ENCODE peak calls at places on chromosomes 12 and 14, in six cellular contexts. One of them, this sample, is unnamed. For H3K36me3, the result is how much of the 10 kb centered on the place peaks cover.

GRCh38 chr12:38324896-38325295 is 8.3 kb downstream of the ALG10B start:
- DNase-seq in stomach: no peak
- DNase-seq in Peyer's patch: no peak
- DNase-seq in K562: no peak
- DNase-seq in IMR-90: no peak
- DNase-seq in upper lobe of left lung: no peak
- DNase-seq in this sample: no peak

GRCh38 chr12:14171111-14171510 is 189.7 kb upstream of the GRIN2B start:
- DNase-seq in K562: no peak
- DNase-seq in IMR-90: no peak
- DNase-seq in stomach: no peak
- DNase-seq in upper lobe of left lung: no peak
- DNase-seq in Peyer's patch: no peak
- DNase-seq in this sample: no peak

GRCh38 chr14:32906672-32907071 is 32.0 kb upstream of the NPAS3 start:
- DNase-seq in Peyer's patch: no peak
- DNase-seq in K562: no peak
- DNase-seq in stomach: no peak
- DNase-seq in upper lobe of left lung: no peak
- DNase-seq in IMR-90: no peak
- DNase-seq in this sample: no peak

GRCh38 chr12:104482748-104483147 is 26.0 kb downstream of the CHST11 start:
- DNase-seq in K562: no peak
- DNase-seq in IMR-90: no peak
- DNase-seq in Peyer's patch: no peak
- DNase-seq in upper lobe of left lung: no peak
- DNase-seq in stomach: no peak
- DNase-seq in this sample: no peak

GRCh38 chr14:34420547-34421150 is 41.4 kb downstream of the SPTSSA start:
- DNase-seq in stomach: no peak
- DNase-seq in IMR-90: no peak
- DNase-seq in upper lobe of left lung: no peak
- DNase-seq in K562: no peak
- DNase-seq in Peyer's patch: no peak
- DNase-seq in this sample: no peak

GRCh38 chr12:124913474-124914391 is 717 bp downstream of the UBC start:
- DNase-seq in Peyer's patch: peak
- DNase-seq in K562: peak
- DNase-seq in IMR-90: peak
- DNase-seq in stomach: peak
- DNase-seq in upper lobe of left lung: peak
- DNase-seq in this sample: peak

GRCh38 chr12:91126516-91126915 is 15.2 kb upstream of the LUM start:
- DNase-seq in IMR-90: no peak
- DNase-seq in Peyer's patch: no peak
- DNase-seq in stomach: no peak
- DNase-seq in K562: no peak
- DNase-seq in upper lobe of left lung: no peak
- DNase-seq in this sample: no peak

GRCh38 chr14:70254476-70254961 is 65.8 kb upstream of the SLC8A3 start:
- DNase-seq in upper lobe of left lung: peak
- DNase-seq in stomach: peak
- DNase-seq in K562: peak
- DNase-seq in Peyer's patch: no peak
- DNase-seq in IMR-90: peak
- DNase-seq in this sample: no peak

GRCh38 chr12:122614839-122615238 is 87.8 kb downstream of the KNTC1 start:
- DNase-seq in IMR-90: peak
- DNase-seq in K562: no peak
- DNase-seq in upper lobe of left lung: no peak
- DNase-seq in Peyer's patch: no peak
- DNase-seq in stomach: no peak
- DNase-seq in this sample: no peak
- H3K36me3 ChIP-seq in IMR-90: under half
- H3K36me3 ChIP-seq in K562: half or more
- H3K36me3 ChIP-seq in upper lobe of left lung: under half
- H3K36me3 ChIP-seq in Peyer's patch: under half
- H3K36me3 ChIP-seq in stomach: half or more
- H3K36me3 ChIP-seq in this sample: half or more

GRCh38 chr14:42633504-42634095 is 1026.9 kb downstream of the LRFN5 start:
- DNase-seq in Peyer's patch: no peak
- DNase-seq in K562: no peak
- DNase-seq in upper lobe of left lung: no peak
- DNase-seq in IMR-90: no peak
- DNase-seq in stomach: no peak
- DNase-seq in this sample: no peak

GRCh38 chr14:42628591-42628990 is 1021.9 kb downstream of the LRFN5 start:
- DNase-seq in IMR-90: no peak
- DNase-seq in stomach: no peak
- DNase-seq in upper lobe of left lung: no peak
- DNase-seq in Peyer's patch: no peak
- DNase-seq in K562: no peak
- DNase-seq in this sample: no peak

GRCh38 chr14:42624980-42625761 is 1018.5 kb downstream of the LRFN5 start:
- DNase-seq in K562: no peak
- DNase-seq in IMR-90: no peak
- DNase-seq in upper lobe of left lung: no peak
- DNase-seq in Peyer's patch: no peak
- DNase-seq in stomach: no peak
- DNase-seq in this sample: no peak

GRCh38 chr14:42629553-42629952 is 1022.9 kb downstream of the LRFN5 start:
- DNase-seq in stomach: no peak
- DNase-seq in upper lobe of left lung: no peak
- DNase-seq in Peyer's patch: no peak
- DNase-seq in IMR-90: no peak
- DNase-seq in K562: no peak
- DNase-seq in this sample: no peak
- H3K27ac ChIP-seq in stomach: no peak
- H3K27ac ChIP-seq in upper lobe of left lung: no peak
- H3K27ac ChIP-seq in Peyer's patch: no peak
- H3K27ac ChIP-seq in IMR-90: no peak
- H3K27ac ChIP-seq in K562: no peak
- H3K27ac ChIP-seq in this sample: no peak

GRCh38 chr12:122081108-122081696 is 2.6 kb downstream of the MLXIP start:
- DNase-seq in stomach: no peak
- DNase-seq in Peyer's patch: no peak
- DNase-seq in upper lobe of left lung: no peak
- DNase-seq in IMR-90: no peak
- DNase-seq in K562: peak
- DNase-seq in this sample: peak

GRCh38 chr12:122079532-122080081 is 1.1 kb downstream of the MLXIP start:
- DNase-seq in upper lobe of left lung: no peak
- DNase-seq in K562: no peak
- DNase-seq in IMR-90: no peak
- DNase-seq in stomach: no peak
- DNase-seq in Peyer's patch: no peak
- DNase-seq in this sample: peak

GRCh38 chr12:122081697-122082221 is 3.2 kb downstream of the MLXIP start:
- DNase-seq in stomach: no peak
- DNase-seq in Peyer's patch: peak
- DNase-seq in K562: peak
- DNase-seq in IMR-90: peak
- DNase-seq in upper lobe of left lung: no peak
- DNase-seq in this sample: no peak

GRCh38 chr12:122079038-122079531 is 529 bp downstream of the MLXIP start:
- DNase-seq in upper lobe of left lung: no peak
- DNase-seq in K562: peak
- DNase-seq in IMR-90: no peak
- DNase-seq in Peyer's patch: no peak
- DNase-seq in stomach: peak
- DNase-seq in this sample: no peak

DNA sequence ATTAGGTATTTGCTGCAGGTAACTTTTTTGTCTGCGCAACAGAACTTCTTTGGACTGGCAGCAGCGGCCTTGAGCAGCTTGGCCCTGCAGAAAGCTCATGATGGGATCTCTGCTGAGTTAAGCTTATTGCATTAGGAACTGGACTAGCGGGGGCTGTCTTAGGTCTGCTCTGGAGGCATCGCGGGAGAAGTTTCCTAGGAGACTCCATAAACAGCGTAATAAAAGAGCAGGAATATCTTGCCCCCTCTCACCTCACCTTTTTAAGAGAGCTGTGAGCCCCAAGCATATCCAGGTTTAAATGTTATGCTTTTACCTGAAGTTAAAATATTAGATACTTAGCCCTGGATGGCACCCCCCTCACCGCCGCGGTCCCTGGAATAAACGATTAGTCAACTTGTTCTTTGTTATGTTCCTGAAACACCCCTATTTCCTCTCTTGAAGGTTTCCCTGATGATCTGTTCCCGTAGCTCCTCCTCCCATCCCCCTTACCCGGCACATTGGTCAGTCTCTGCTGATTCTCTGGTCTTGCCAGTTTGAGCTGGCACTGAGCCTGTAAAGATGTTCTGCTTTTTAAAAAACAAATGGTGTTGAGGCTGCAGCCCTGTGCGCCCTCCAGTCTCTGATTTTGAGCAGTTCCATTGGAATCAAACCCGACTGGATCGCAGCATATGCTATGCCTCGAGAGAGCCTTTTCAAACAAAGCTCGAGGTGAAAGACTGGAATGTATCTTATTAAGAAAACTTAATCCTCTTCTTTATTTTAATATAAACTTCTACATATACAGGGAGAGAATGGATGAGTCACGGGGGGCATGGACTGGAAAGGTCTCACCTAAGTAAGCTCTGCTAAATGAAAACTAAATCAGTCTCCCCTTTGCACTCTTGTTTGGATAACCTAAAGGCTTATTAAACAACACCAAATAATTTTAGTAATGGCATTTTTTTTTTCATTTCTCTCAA is 1.9 kb downstream of the MLXIP start:
- DNase-seq in upper lobe of left lung: no peak
- DNase-seq in IMR-90: peak
- DNase-seq in stomach: peak
- DNase-seq in Peyer's patch: peak
- DNase-seq in K562: peak
- DNase-seq in this sample: no peak
- TF ChIP-seq POLR2A in upper lobe of left lung: peak
- TF ChIP-seq POLR2A in IMR-90: peak
- TF ChIP-seq POLR2A in stomach: no peak
- TF ChIP-seq POLR2A in Peyer's patch: peak
- TF ChIP-seq POLR2A in K562: no peak
- TF ChIP-seq POLR2A in this sample: peak

GRCh38 chr14:86357119-86357518 is 827.2 kb downstream of the FLRT2 start:
- DNase-seq in Peyer's patch: no peak
- DNase-seq in K562: no peak
- DNase-seq in upper lobe of left lung: no peak
- DNase-seq in IMR-90: no peak
- DNase-seq in stomach: no peak
- DNase-seq in this sample: no peak
- H3K36me3 ChIP-seq in Peyer's patch: under half
- H3K36me3 ChIP-seq in K562: under half
- H3K36me3 ChIP-seq in upper lobe of left lung: under half
- H3K36me3 ChIP-seq in IMR-90: under half
- H3K36me3 ChIP-seq in stomach: under half
- H3K36me3 ChIP-seq in this sample: under half

DNA sequence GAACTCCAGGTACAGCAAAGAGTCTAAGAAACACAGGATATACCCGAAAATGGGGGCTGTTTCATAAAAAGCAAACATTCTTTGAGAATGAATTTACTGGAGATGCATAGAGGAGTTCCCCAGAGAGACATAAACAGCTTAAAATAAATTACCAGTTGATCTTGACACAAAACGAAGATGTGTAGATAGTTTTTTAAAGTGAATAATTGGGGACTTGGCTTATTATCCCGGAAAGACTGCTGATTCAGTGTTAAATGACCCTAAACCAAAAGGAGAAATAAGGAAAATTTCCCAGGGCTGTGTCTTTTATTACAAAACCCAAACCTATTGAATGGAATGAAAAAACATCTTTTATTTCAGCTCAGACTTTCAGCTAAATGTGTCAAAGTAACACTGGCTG is 1052.8 kb upstream of the TMEM132C start:
- DNase-seq in IMR-90: no peak
- DNase-seq in Peyer's patch: no peak
- DNase-seq in stomach: no peak
- DNase-seq in K562: no peak
- DNase-seq in upper lobe of left lung: no peak
- DNase-seq in this sample: no peak
- H3K27ac ChIP-seq in IMR-90: no peak
- H3K27ac ChIP-seq in Peyer's patch: no peak
- H3K27ac ChIP-seq in stomach: no peak
- H3K27ac ChIP-seq in K562: no peak
- H3K27ac ChIP-seq in upper lobe of left lung: no peak
- H3K27ac ChIP-seq in this sample: no peak

GRCh38 chr12:120534703-120535655 is 823 bp downstream of the RNF10 start:
- DNase-seq in upper lobe of left lung: no peak
- DNase-seq in IMR-90: peak
- DNase-seq in Peyer's patch: peak
- DNase-seq in K562: peak
- DNase-seq in stomach: peak
- DNase-seq in this sample: peak

GRCh38 chr12:120532701-120533238 is 1.4 kb upstream of the RNF10 start:
- DNase-seq in upper lobe of left lung: no peak
- DNase-seq in Peyer's patch: no peak
- DNase-seq in stomach: no peak
- DNase-seq in IMR-90: no peak
- DNase-seq in K562: no peak
- DNase-seq in this sample: no peak

GRCh38 chr12:120529641-120530314 is 820 bp upstream of the COQ5 start:
- DNase-seq in IMR-90: peak
- DNase-seq in upper lobe of left lung: no peak
- DNase-seq in Peyer's patch: no peak
- DNase-seq in stomach: peak
- DNase-seq in K562: peak
- DNase-seq in this sample: no peak

GRCh38 chr12:120534203-120534702 is at the start of gene RNF10:
- DNase-seq in IMR-90: peak
- DNase-seq in K562: peak
- DNase-seq in upper lobe of left lung: peak
- DNase-seq in stomach: peak
- DNase-seq in Peyer's patch: peak
- DNase-seq in this sample: peak

DNA sequence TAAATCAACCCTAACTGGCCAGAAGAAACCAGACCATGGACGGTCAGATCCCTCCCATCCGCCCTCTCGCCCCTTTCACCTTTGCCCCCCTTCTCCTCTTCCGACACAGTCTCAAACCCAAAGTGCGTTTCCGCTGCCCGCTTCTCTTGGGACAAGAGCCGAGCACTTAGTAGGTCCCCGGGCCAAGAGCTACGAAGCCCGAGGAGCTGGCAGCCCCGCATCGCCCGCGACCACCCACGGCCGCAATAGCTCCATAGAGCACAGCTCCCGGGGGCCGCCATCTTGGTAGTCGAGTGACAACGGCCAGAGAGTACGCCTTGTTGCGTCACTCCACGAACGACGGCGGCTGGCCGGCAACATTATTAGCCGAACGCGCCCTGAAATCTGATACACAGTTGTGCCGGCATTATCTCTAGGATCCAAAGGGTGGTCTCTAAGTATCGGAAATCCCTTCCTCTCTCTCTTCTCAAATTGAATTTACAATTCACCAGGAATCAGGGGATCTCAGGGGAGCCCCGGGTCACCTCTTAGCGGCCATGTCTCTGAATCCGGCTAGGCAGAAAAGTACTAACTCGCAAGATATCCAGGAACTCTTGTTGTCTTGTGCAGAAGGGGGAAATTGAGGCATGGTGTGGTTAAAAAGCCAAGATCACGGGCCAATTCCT is at the start of gene COQ5:
- DNase-seq in IMR-90: peak
- DNase-seq in Peyer's patch: peak
- DNase-seq in K562: peak
- DNase-seq in stomach: peak
- DNase-seq in upper lobe of left lung: peak
- DNase-seq in this sample: peak
- TF ChIP-seq POLR2A in IMR-90: peak
- TF ChIP-seq POLR2A in Peyer's patch: peak
- TF ChIP-seq POLR2A in K562: peak
- TF ChIP-seq POLR2A in stomach: no peak
- TF ChIP-seq POLR2A in upper lobe of left lung: peak
- TF ChIP-seq POLR2A in this sample: peak

This sample was measured in suprapubic skin.